ENCODE peak calls at places on chromosomes 12 and 14, in five cellular contexts. L is A549, Z is tibial artery, X is fibroblast of lung, V is right atrium auricular region. J is an unnamed sample.

GRCh38 chr12:121905746-121906145 is 12.6 kb upstream of the CFAP251 start:
- DNase-seq in L (no peak), Z (no peak), X (no peak), V (no peak), J (no peak)

GRCh38 chr14:104214411-104214810 is 76.0 kb downstream of the KIF26A start:
- DNase-seq in L (no peak), Z (no peak), X (no peak), V (no peak), J (no peak)

GRCh38 chr14:30005114-30005698 is 77.6 kb upstream of the PRKD1 start:
- DNase-seq in L (peak), Z (no peak), X (peak), V (no peak), J (peak)

GRCh38 chr12:124898200-124898950 is 16.1 kb downstream of the UBC start:
- DNase-seq in L (peak), Z (no peak), X (peak), V (no peak), J (no peak)

GRCh38 chr14:105071326-105071725 is 6.1 kb upstream of the GPR132 start:
- DNase-seq in L (no peak), Z (no peak), X (no peak), V (no peak), J (no peak)

GRCh38 chr12:82565982-82566381 is 120.7 kb upstream of the TMTC2 start:
- DNase-seq in L (no peak), Z (no peak), X (no peak), V (no peak), J (no peak)

GRCh38 chr12:7162691-7163114 is 26.8 kb upstream of the PEX5 start:
- DNase-seq in L (peak), Z (no peak), X (peak), V (no peak), J (peak)

GRCh38 chr14:67228325-67228984 is 12.8 kb upstream of the PALS1 start:
- DNase-seq in L (no peak), Z (no peak), X (peak), V (no peak), J (no peak)

GRCh38 chr12:45409966-45410365 is 194.1 kb downstream of the ANO6 start:
- DNase-seq in L (no peak), Z (no peak), X (peak), V (no peak), J (no peak)

GRCh38 chr14:72128629-72129028 is 196.4 kb downstream of the RGS6 start:
- DNase-seq in L (no peak), Z (no peak), X (no peak), V (no peak), J (no peak)

GRCh38 chr12:11834104-11834812 is 184.8 kb downstream of the ETV6 start:
- DNase-seq in L (no peak), Z (no peak), X (peak), V (no peak), J (no peak)

GRCh38 chr12:127550271-127550670 is 716.7 kb upstream of the TMEM132C start:
- DNase-seq in L (no peak), Z (no peak), X (peak), V (no peak), J (no peak)

GRCh38 chr12:53239643-53240258 is 7.7 kb upstream of the RARG start:
- DNase-seq in L (no peak), Z (no peak), X (no peak), V (no peak), J (no peak)

GRCh38 chr14:37616853-37617252 is 21.4 kb downstream of the TTC6 start:
- DNase-seq in L (no peak), Z (no peak), X (no peak), V (no peak), J (no peak)

GRCh38 chr14:37608649-37609048 is 13.2 kb downstream of the TTC6 start:
- DNase-seq in L (no peak), Z (no peak), X (no peak), V (no peak), J (no peak)

GRCh38 chr14:37615582-37616289 is 20.3 kb downstream of the TTC6 start:
- DNase-seq in L (no peak), Z (no peak), X (no peak), V (no peak), J (no peak)

DNA sequence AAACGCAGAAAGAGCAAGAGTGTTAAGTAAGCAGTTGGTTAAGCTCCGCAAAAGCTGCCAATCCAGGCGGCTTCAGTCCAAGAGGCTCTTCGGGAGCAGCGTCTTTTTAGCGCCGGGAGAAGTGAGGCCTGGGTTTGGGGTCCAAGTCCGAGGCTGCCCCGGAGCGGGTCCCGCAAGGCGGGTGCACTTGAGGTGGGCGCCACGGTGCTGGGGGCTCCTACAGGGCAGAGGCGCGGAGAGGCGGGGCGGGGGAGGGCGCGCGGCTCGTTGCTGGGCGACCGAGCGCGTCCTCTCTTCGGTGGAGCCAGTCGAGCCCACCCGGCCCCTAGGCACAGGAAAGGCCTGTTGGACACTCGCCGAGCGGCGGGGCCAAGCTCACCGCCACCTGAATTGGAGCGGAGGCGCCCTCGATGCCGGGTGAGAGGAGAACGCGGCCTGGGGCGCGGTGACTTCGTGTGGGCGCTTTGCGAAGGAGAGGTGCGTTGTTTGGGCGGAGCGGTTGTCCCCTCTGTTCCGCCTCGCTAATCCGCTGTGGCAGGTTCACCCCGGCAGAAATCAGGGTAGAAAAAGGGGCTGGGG is 15.6 kb downstream of the TTC6 start:
- DNase-seq in L (no peak), Z (no peak), X (no peak), V (no peak), J (no peak)
- H3K4me3 ChIP-seq in L (no peak), Z (no peak), X (no peak), V (no peak), J (no peak)

DNA sequence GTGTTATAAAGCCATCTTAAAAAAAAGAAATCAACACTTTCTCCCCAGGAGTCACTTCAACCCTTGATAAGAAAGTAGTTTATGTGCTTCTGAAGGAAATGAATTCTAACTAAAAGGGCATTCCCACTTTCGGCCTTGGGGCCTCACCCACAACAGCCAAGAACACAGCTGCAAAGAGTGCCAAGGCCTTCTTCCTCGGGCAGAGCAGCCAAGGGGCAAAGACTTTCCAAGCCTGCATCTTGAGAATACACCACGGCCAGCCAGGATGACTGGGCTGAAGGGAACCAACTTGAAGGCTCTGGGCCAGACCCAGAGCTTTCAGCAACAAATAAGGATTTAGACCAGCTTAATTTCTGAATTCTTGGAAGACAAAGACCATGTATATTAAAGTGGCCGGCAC is 60.4 kb upstream of the FOXN3 start:
- DNase-seq in L (no peak), Z (peak), X (no peak), V (no peak), J (no peak)
- TF ChIP-seq CTCF in L (no peak), Z (no peak), X (no peak), V (no peak), J (no peak)

DNA sequence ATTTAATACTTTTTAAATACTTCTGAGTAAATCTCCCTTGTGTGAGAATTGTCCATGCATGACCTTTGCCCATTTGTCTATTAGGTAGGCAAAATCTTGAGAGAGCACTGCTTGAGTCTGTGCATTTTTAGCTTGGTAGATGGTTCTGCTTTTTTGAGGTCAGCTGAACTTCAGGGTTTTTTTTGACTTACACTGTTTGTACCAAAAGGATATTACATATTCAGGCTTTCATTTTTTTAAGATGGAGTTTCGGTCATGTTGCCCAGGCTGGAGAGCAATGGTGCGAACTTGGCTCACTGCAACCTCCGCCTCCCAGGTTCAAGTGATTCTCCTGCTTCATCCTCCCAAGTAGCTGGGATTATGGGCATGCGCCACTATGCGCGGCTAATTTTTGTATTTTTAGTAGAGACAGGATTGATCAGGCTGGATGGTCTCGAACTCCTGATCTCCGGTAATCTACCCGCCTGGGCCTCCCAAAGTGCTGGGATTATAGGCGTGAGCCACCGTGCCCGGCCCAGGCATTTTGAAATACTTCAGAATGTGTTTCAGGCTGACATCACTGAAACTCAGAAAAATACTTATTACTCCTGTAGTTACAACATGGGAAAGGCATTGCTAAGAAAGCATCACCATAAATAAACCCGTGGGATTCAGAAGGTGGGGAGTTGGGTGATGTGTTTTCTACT is 11.1 kb downstream of the RASSF3 start:
- DNase-seq in L (no peak), Z (peak), X (peak), V (no peak), J (no peak)
- H3K4me3 ChIP-seq in L (no peak), Z (no peak), X (no peak), V (no peak), J (no peak)

GRCh38 chr12:125983094-125983783 is 918.0 kb downstream of the AACS start:
- DNase-seq in L (peak), Z (no peak), X (peak), V (no peak), J (no peak)
- TF ChIP-seq CTCF in L (no peak), Z (no peak), X (no peak), V (no peak), J (no peak)

GRCh38 chr12:3171195-3171591 is 94.0 kb downstream of the TSPAN9 start:
- DNase-seq in L (peak), Z (no peak), X (peak), V (no peak), J (no peak)

GRCh38 chr12:3167636-3168035 is 90.5 kb downstream of the TSPAN9 start:
- DNase-seq in L (no peak), Z (no peak), X (no peak), V (no peak), J (no peak)

GRCh38 chr12:3168223-3168770 is 91.1 kb downstream of the TSPAN9 start:
- DNase-seq in L (no peak), Z (no peak), X (no peak), V (no peak), J (no peak)

GRCh38 chr12:3170423-3171194 is 93.4 kb downstream of the TSPAN9 start:
- DNase-seq in L (peak), Z (no peak), X (peak), V (no peak), J (no peak)

DNA sequence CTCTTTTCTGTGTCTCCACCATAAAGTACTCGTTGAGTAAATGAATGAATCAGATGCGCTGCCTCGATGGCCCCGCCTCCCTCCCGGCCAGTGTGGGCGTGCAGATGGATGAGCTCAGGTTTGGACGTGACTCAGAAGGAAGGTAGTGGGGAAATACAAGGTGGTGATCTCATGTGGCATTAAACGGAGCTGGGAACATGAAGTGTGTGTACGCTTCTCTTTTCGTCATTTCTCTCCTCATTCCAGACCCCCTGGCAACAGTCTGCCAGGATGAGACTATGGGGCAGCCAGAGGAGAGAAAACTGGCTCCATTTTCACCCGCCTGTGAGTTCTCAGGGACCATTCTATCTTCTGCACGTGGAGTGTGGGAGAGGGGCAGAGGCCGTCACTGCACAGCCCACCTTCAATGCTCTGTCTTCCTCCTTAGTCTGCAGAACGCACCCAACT is 91.6 kb downstream of the TSPAN9 start:
- DNase-seq in L (peak), Z (no peak), X (peak), V (no peak), J (no peak)
- H3K4me3 ChIP-seq in L (peak), Z (no peak), X (no peak), V (no peak), J (no peak)

DNA sequence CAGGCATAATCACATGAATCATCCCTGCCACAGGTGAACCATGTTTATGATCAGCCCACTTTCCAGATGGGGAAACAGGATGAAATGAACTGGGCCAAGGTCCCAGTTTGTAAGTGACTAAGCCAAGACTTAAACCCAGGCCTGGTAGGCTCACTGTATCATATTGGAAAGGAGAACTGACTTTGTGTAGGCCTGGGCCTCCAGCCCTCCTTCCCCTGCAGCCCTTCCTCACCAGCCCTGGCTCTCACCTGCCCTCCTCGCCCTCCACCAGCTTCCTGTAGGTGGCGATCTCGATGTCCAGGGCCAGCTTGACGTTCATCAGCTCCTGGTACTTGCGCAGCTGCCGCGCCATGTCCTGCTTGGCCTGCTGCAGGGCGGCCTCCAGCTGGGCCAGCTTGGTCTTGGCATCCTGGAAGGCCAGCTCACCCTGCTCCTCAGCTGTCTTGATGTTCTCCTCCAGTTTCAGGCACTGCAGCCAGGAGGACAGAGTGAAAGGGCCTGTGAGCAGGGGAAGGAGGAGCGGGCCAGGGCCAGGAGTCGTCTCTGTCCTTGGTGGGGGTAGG is 19.8 kb downstream of the KRT80 start:
- DNase-seq in L (peak), Z (no peak), X (peak), V (no peak), J (no peak)
- TF ChIP-seq CTCF in L (peak), Z (no peak), X (peak), V (peak), J (peak)

GRCh38 chr12:459430-460258 is at the start of gene B4GALNT3:
- DNase-seq in L (peak), Z (peak), X (peak), V (peak), J (no peak)
- H3K4me3 ChIP-seq in L (peak), Z (peak), X (peak), V (peak), J (peak)